ENCODE peak calls at places on chromosomes 11 and 22, in four cellular contexts. F, U, H and I are unnamed samples.

GRCh38 chr11:129969973-129970372 is 32.7 kb downstream of the PRDM10 start:
- DNase-seq in U (no peak), H (no peak), F (no peak), I (no peak)

GRCh38 chr11:75474878-75475766 is 42.1 kb upstream of the KLHL35 start:
- DNase-seq in U (no peak), H (no peak), F (peak), I (no peak)

GRCh38 chr11:20353829-20354434 is 9.6 kb upstream of the HTATIP2 start:
- DNase-seq in H (peak), U (peak), F (peak), I (peak)

GRCh38 chr11:128389461-128389976 is 197.8 kb downstream of the ETS1 start:
- DNase-seq in U (no peak), H (no peak), F (no peak), I (no peak)

GRCh38 chr11:76257040-76257730 is 50.9 kb upstream of the WNT11 start:
- DNase-seq in U (no peak), H (no peak), F (no peak), I (no peak)

GRCh38 chr22:31575190-31575589 is 78.9 kb downstream of the SFI1 start:
- DNase-seq in H (no peak), U (no peak), F (no peak), I (no peak)

GRCh38 chr11:66956689-66957290 is 1.4 kb downstream of the PC start:
- DNase-seq in U (no peak), H (peak), F (peak), I (peak)

GRCh38 chr11:120281161-120281795 is 41.3 kb downstream of the POU2F3 start:
- DNase-seq in F (no peak), H (no peak), U (no peak), I (no peak)

GRCh38 chr11:73461335-73461840 is 85.2 kb downstream of the RELT start:
- DNase-seq in H (no peak), U (no peak), F (peak), I (no peak)

GRCh38 chr11:44145011-44145777 is 49.7 kb downstream of the EXT2 start:
- DNase-seq in H (no peak), F (peak), U (no peak), I (no peak)

GRCh38 chr22:18024956-18025720 is 777 bp upstream of the MICAL3 start:
- DNase-seq in H (no peak), U (no peak), F (no peak), I (no peak)

GRCh38 chr11:96254087-96254486 is 88.9 kb downstream of the MAML2 start:
- DNase-seq in U (no peak), F (peak), H (no peak), I (peak)

GRCh38 chr11:18404062-18404461 is 8.1 kb upstream of the LDHC start:
- DNase-seq in H (no peak), F (no peak), U (no peak), I (no peak)

GRCh38 chr11:104033134-104033533 is 3.3 kb upstream of the DDI1 start:
- DNase-seq in F (peak), H (no peak), U (no peak), I (peak)

GRCh38 chr11:126993599-126993998 is 7.0 kb downstream of the KIRREL3 start:
- DNase-seq in H (no peak), U (no peak), F (no peak), I (no peak)

GRCh38 chr22:30830907-30831306 is 136.2 kb downstream of the OSBP2 start:
- DNase-seq in U (no peak), H (no peak), F (peak), I (peak)

GRCh38 chr22:29998627-29999026 is 81.6 kb upstream of the HORMAD2 start:
- DNase-seq in F (no peak), H (no peak), U (no peak), I (peak)

GRCh38 chr11:19508166-19508565 is 204.5 kb upstream of the NAV2 start:
- DNase-seq in U (no peak), H (no peak), F (no peak), I (peak)

GRCh38 chr11:1640076-1640946 is 10.7 kb downstream of the KRTAP5-5 start:
- DNase-seq in U (peak), H (peak), F (peak), I (peak)

GRCh38 chr11:122439911-122440782 is 215.4 kb upstream of the UBASH3B start:
- DNase-seq in U (peak), H (peak), F (peak), I (peak)

GRCh38 chr22:31488988-31489617 is 539 bp downstream of the EIF4ENIF1 start:
- DNase-seq in H (no peak), F (peak), U (no peak), I (peak)

GRCh38 chr11:68306636-68307035 is 5.8 kb upstream of the LRP5 start:
- DNase-seq in F (no peak), H (no peak), U (no peak), I (no peak)

GRCh38 chr11:117146521-117146920 is 2.4 kb downstream of the PAFAH1B2 start:
- DNase-seq in H (no peak), U (no peak), F (peak), I (peak)

GRCh38 chr11:67278135-67278938 is 10.8 kb upstream of the ANKRD13D start:
- DNase-seq in H (no peak), U (no peak), F (no peak), I (no peak)

GRCh38 chr11:60747359-60747873 is 9.3 kb upstream of the MS4A15 start:
- DNase-seq in U (no peak), F (no peak), H (no peak), I (no peak)

GRCh38 chr11:83760942-83761341 is 474.8 kb upstream of the CCDC90B start:
- DNase-seq in U (no peak), H (no peak), F (no peak), I (no peak)

GRCh38 chr11:6488342-6488741 is 7.0 kb downstream of the TIMM10B start:
- DNase-seq in H (no peak), F (no peak), U (no peak), I (no peak)

GRCh38 chr22:30649430-30650007 is 13.9 kb downstream of the SLC35E4 start:
- DNase-seq in U (no peak), H (no peak), F (peak), I (peak)

GRCh38 chr22:44136112-44136511 is 44.6 kb upstream of the PARVG start:
- DNase-seq in H (no peak), U (no peak), F (no peak), I (no peak)

GRCh38 chr11:3671334-3672254 is at the start of gene CHRNA10:
- DNase-seq in F (no peak), U (no peak), H (no peak), I (no peak)